ENCODE peak calls at places on chromosomes 7 and 10, in eight cellular contexts. U is fibroblast of mammary gland; L is activated CD8-positive, alpha-beta memory T cell treated with anti-CD3 and anti-CD28 coated beads for 48 hours; R is activated CD4-positive, alpha-beta T cell treated with anti-CD3 and anti-CD28 coated beads for 4 hours; J is stimulated activated CD4-positive, alpha-beta T cell treated with anti-CD3 and anti-CD28 coated beads, Interleukin-1b, Interleukin-23, amount 100 ng/mL, for 4 hours; P is fibroblast of pulmonary artery; F is gastrocnemius medialis; Q is left ventricle myocardium inferior. A is an unnamed sample.

GRCh38 chr10:2214805-2215204 is 477.5 kb upstream of the ADARB2 start:
- DNase-seq in U (no peak), L (no peak), R (no peak), J (no peak), P (no peak), F (no peak), Q (no peak), A (no peak)

GRCh38 chr10:62025134-62025794 is 123.8 kb downstream of the ARID5B start:
- DNase-seq in U (no peak), L (no peak), R (no peak), J (no peak), P (no peak), F (no peak), Q (no peak), A (no peak)

GRCh38 chr10:76218045-76218444 is 786.6 kb downstream of the LRMDA start:
- DNase-seq in U (no peak), L (no peak), R (no peak), J (no peak), P (no peak), F (no peak), Q (no peak), A (no peak)

GRCh38 chr10:11294831-11295230 is 277.2 kb downstream of the CELF2 start:
- DNase-seq in U (no peak), L (no peak), R (no peak), J (no peak), P (peak), F (no peak), Q (no peak), A (no peak)

GRCh38 chr10:30639946-30640786 is 10.6 kb upstream of the LYZL2 start:
- DNase-seq in U (peak), L (no peak), R (peak), J (no peak), P (peak), F (no peak), Q (no peak), A (peak)

GRCh38 chr10:62795093-62795492 is 9.4 kb upstream of the ADO start:
- DNase-seq in U (no peak), L (no peak), R (no peak), J (no peak), P (no peak), F (no peak), Q (no peak), A (no peak)

GRCh38 chr10:3785849-3786290 is 861 bp upstream of the KLF6 start:
- DNase-seq in U (peak), L (no peak), R (peak), J (no peak), P (peak), F (no peak), Q (no peak), A (peak)

GRCh38 chr10:60406182-60406581 is 16.5 kb upstream of the ANK3 start:
- DNase-seq in U (no peak), L (no peak), R (no peak), J (no peak), P (no peak), F (no peak), Q (no peak), A (no peak)

GRCh38 chr7:36283711-36284130 is 105.9 kb upstream of the ANLN start:
- DNase-seq in U (no peak), L (no peak), R (no peak), J (no peak), P (no peak), F (peak), Q (peak), A (no peak)

GRCh38 chr10:31702954-31703353 is 225.7 kb downstream of the ARHGAP12 start:
- DNase-seq in U (no peak), L (no peak), R (no peak), J (no peak), P (no peak), F (no peak), Q (no peak), A (no peak)

GRCh38 chr7:54560726-54561125 is 18.6 kb downstream of the VSTM2A start:
- DNase-seq in U (no peak), L (no peak), R (no peak), J (no peak), P (no peak), F (no peak), Q (no peak), A (no peak)

GRCh38 chr7:39700932-39701331 is 77.6 kb downstream of the RALA start:
- DNase-seq in U (no peak), L (no peak), R (no peak), J (no peak), P (no peak), F (peak), Q (peak), A (no peak)

A was measured in IMR-90.